ENCODE peak calls at places on chromosome 12, in five cellular contexts. One of them, this sample, is unnamed.
A peak's percentile ranks its signal among the peaks of the same experiment; 100 is the strongest.

GRCh38 chr12:24195063-24195462 is 245.6 kb upstream of the SOX5 start:
- DNase-seq in astrocyte of the cerebellum: no peak
- DNase-seq in fibroblast of mammary gland: no peak
- DNase-seq in GM12864: no peak
- DNase-seq in coronary artery: no peak
- DNase-seq in this sample: no peak

GRCh38 chr12:41223600-41223999 is 35.5 kb downstream of the PDZRN4 start:
- DNase-seq in astrocyte of the cerebellum: no peak
- DNase-seq in fibroblast of mammary gland: no peak
- DNase-seq in GM12864: no peak
- DNase-seq in coronary artery: no peak
- DNase-seq in this sample: no peak

GRCh38 chr12:26369588-26369987 is 174.2 kb downstream of the SSPN start:
- DNase-seq in astrocyte of the cerebellum: peak; percentile 63
- DNase-seq in fibroblast of mammary gland: peak; percentile 94
- DNase-seq in GM12864: no peak
- DNase-seq in coronary artery: no peak
- DNase-seq in this sample: peak; percentile 49

GRCh38 chr12:85829391-85829790 is 6.8 kb downstream of the RASSF9 start:
- DNase-seq in astrocyte of the cerebellum: no peak
- DNase-seq in fibroblast of mammary gland: peak; percentile 66
- DNase-seq in GM12864: no peak
- DNase-seq in coronary artery: no peak
- DNase-seq in this sample: no peak

GRCh38 chr12:20627001-20627588 is 68.0 kb upstream of the SLCO1C1 start:
- DNase-seq in astrocyte of the cerebellum: no peak
- DNase-seq in fibroblast of mammary gland: no peak
- DNase-seq in GM12864: no peak
- DNase-seq in coronary artery: no peak
- DNase-seq in this sample: no peak

GRCh38 chr12:103580026-103580425 is 7.0 kb upstream of the STAB2 start:
- DNase-seq in astrocyte of the cerebellum: no peak
- DNase-seq in fibroblast of mammary gland: no peak
- DNase-seq in GM12864: no peak
- DNase-seq in coronary artery: no peak
- DNase-seq in this sample: no peak

GRCh38 chr12:53676715-53677611 is 1.1 kb upstream of the ATP5MC2 start:
- DNase-seq in astrocyte of the cerebellum: no peak
- DNase-seq in fibroblast of mammary gland: peak; percentile 60
- DNase-seq in GM12864: no peak
- DNase-seq in coronary artery: peak; percentile 84
- DNase-seq in this sample: no peak

GRCh38 chr12:93766802-93767523 is 89.8 kb downstream of the CRADD start:
- DNase-seq in astrocyte of the cerebellum: no peak
- DNase-seq in fibroblast of mammary gland: peak; percentile 86
- DNase-seq in GM12864: no peak
- DNase-seq in coronary artery: no peak
- DNase-seq in this sample: no peak

GRCh38 chr12:78963439-78964222 is 99.1 kb downstream of the SYT1 start:
- DNase-seq in astrocyte of the cerebellum: no peak
- DNase-seq in fibroblast of mammary gland: peak; percentile 26
- DNase-seq in GM12864: no peak
- DNase-seq in coronary artery: no peak
- DNase-seq in this sample: no peak

GRCh38 chr12:110048242-110049027 is at the start of gene C12orf76:
- DNase-seq in astrocyte of the cerebellum: peak; percentile 87
- DNase-seq in fibroblast of mammary gland: peak; percentile 98
- DNase-seq in GM12864: peak; percentile 95
- DNase-seq in coronary artery: peak; percentile 95
- DNase-seq in this sample: peak; percentile 93

GRCh38 chr12:131218291-131219172 is 264.8 kb downstream of the ADGRD1 start:
- DNase-seq in astrocyte of the cerebellum: no peak
- DNase-seq in fibroblast of mammary gland: no peak
- DNase-seq in GM12864: no peak
- DNase-seq in coronary artery: no peak
- DNase-seq in this sample: no peak

GRCh38 chr12:27841392-27841882 is 61.4 kb upstream of the MANSC4 start:
- DNase-seq in astrocyte of the cerebellum: peak; percentile 9
- DNase-seq in fibroblast of mammary gland: no peak
- DNase-seq in GM12864: no peak
- DNase-seq in coronary artery: no peak
- DNase-seq in this sample: no peak

GRCh38 chr12:73106896-73107295 is 834.7 kb downstream of the TRHDE start:
- DNase-seq in astrocyte of the cerebellum: no peak
- DNase-seq in fibroblast of mammary gland: no peak
- DNase-seq in GM12864: no peak
- DNase-seq in coronary artery: no peak
- DNase-seq in this sample: no peak

GRCh38 chr12:51911788-51912711 is 4.7 kb downstream of the ACVRL1 start:
- DNase-seq in astrocyte of the cerebellum: no peak
- DNase-seq in fibroblast of mammary gland: no peak
- DNase-seq in GM12864: no peak
- DNase-seq in coronary artery: no peak
- DNase-seq in this sample: no peak

GRCh38 chr12:6452245-6452731 is 446 bp downstream of the TAPBPL start:
- DNase-seq in astrocyte of the cerebellum: no peak
- DNase-seq in fibroblast of mammary gland: no peak
- DNase-seq in GM12864: no peak
- DNase-seq in coronary artery: no peak
- DNase-seq in this sample: no peak

GRCh38 chr12:42144174-42144423 is 575 bp downstream of the GXYLT1 start:
- DNase-seq in astrocyte of the cerebellum: no peak
- DNase-seq in fibroblast of mammary gland: no peak
- DNase-seq in GM12864: no peak
- DNase-seq in coronary artery: no peak
- DNase-seq in this sample: no peak

GRCh38 chr12:88763536-88764100 is 183.3 kb upstream of the KITLG start:
- DNase-seq in astrocyte of the cerebellum: no peak
- DNase-seq in fibroblast of mammary gland: peak; percentile 8
- DNase-seq in GM12864: no peak
- DNase-seq in coronary artery: no peak
- DNase-seq in this sample: no peak

GRCh38 chr12:99974146-99974545 is 10.6 kb downstream of the ANKS1B start:
- DNase-seq in astrocyte of the cerebellum: no peak
- DNase-seq in fibroblast of mammary gland: no peak
- DNase-seq in GM12864: no peak
- DNase-seq in coronary artery: no peak
- DNase-seq in this sample: no peak

GRCh38 chr12:114993202-114993601 is 309.2 kb upstream of the TBX3 start:
- DNase-seq in astrocyte of the cerebellum: no peak
- DNase-seq in fibroblast of mammary gland: no peak
- DNase-seq in GM12864: no peak
- DNase-seq in coronary artery: no peak
- DNase-seq in this sample: no peak

GRCh38 chr12:57127101-57127709 is 1.1 kb upstream of the LRP1 start:
- DNase-seq in astrocyte of the cerebellum: no peak
- DNase-seq in fibroblast of mammary gland: no peak
- DNase-seq in GM12864: no peak
- DNase-seq in coronary artery: no peak
- DNase-seq in this sample: no peak

GRCh38 chr12:50174971-50175715 is 8.0 kb upstream of the CERS5 start:
- DNase-seq in astrocyte of the cerebellum: peak; percentile 87
- DNase-seq in fibroblast of mammary gland: peak; percentile 84
- DNase-seq in GM12864: no peak
- DNase-seq in coronary artery: no peak
- DNase-seq in this sample: no peak

GRCh38 chr12:11779286-11779685 is 129.8 kb downstream of the ETV6 start:
- DNase-seq in astrocyte of the cerebellum: no peak
- DNase-seq in fibroblast of mammary gland: peak; percentile 78
- DNase-seq in GM12864: no peak
- DNase-seq in coronary artery: no peak
- DNase-seq in this sample: no peak

GRCh38 chr12:62793256-62794217 is 141.4 kb downstream of the PPM1H start:
- DNase-seq in astrocyte of the cerebellum: peak; percentile 93
- DNase-seq in fibroblast of mammary gland: peak; percentile 94
- DNase-seq in GM12864: no peak
- DNase-seq in coronary artery: peak; percentile 81
- DNase-seq in this sample: peak; percentile 97

GRCh38 chr12:110102255-110102654 is 21.9 kb upstream of the IFT81 start:
- DNase-seq in astrocyte of the cerebellum: peak; percentile 19
- DNase-seq in fibroblast of mammary gland: peak; percentile 87
- DNase-seq in GM12864: peak; percentile 43
- DNase-seq in coronary artery: no peak
- DNase-seq in this sample: no peak

GRCh38 chr12:46553266-46553665 is 180.7 kb upstream of the SLC38A2 start:
- DNase-seq in astrocyte of the cerebellum: no peak
- DNase-seq in fibroblast of mammary gland: peak; percentile 90
- DNase-seq in GM12864: no peak
- DNase-seq in coronary artery: no peak
- DNase-seq in this sample: no peak

GRCh38 chr12:42327227-42327590 is 1.2 kb downstream of the PPHLN1 start:
- DNase-seq in astrocyte of the cerebellum: no peak
- DNase-seq in fibroblast of mammary gland: no peak
- DNase-seq in GM12864: no peak
- DNase-seq in coronary artery: no peak
- DNase-seq in this sample: no peak

GRCh38 chr12:39490500-39491276 is 47.8 kb upstream of the KIF21A start:
- DNase-seq in astrocyte of the cerebellum: no peak
- DNase-seq in fibroblast of mammary gland: peak; percentile 96
- DNase-seq in GM12864: no peak
- DNase-seq in coronary artery: no peak
- DNase-seq in this sample: no peak

GRCh38 chr12:101570022-101570421 is 24.7 kb upstream of the MYBPC1 start:
- DNase-seq in astrocyte of the cerebellum: peak; percentile 19
- DNase-seq in fibroblast of mammary gland: peak; percentile 31
- DNase-seq in GM12864: no peak
- DNase-seq in coronary artery: no peak
- DNase-seq in this sample: peak; percentile 7

GRCh38 chr12:93572712-93573551 is 457 bp downstream of the SOCS2 start:
- DNase-seq in astrocyte of the cerebellum: no peak
- DNase-seq in fibroblast of mammary gland: no peak
- DNase-seq in GM12864: no peak
- DNase-seq in coronary artery: peak; percentile 78
- DNase-seq in this sample: no peak

GRCh38 chr12:14514154-14514842 is 53.4 kb downstream of the PLBD1 start:
- DNase-seq in astrocyte of the cerebellum: peak; percentile 5
- DNase-seq in fibroblast of mammary gland: peak; percentile 7
- DNase-seq in GM12864: peak; percentile 24
- DNase-seq in coronary artery: no peak
- DNase-seq in this sample: no peak

GRCh38 chr12:74646831-74647230 is 109.2 kb downstream of the ATXN7L3B start:
- DNase-seq in astrocyte of the cerebellum: peak; percentile 3
- DNase-seq in fibroblast of mammary gland: no peak
- DNase-seq in GM12864: no peak
- DNase-seq in coronary artery: no peak
- DNase-seq in this sample: no peak

GRCh38 chr12:125065753-125066570 is 727 bp downstream of the AACS start:
- DNase-seq in astrocyte of the cerebellum: no peak
- DNase-seq in fibroblast of mammary gland: no peak
- DNase-seq in GM12864: no peak
- DNase-seq in coronary artery: no peak
- DNase-seq in this sample: no peak

GRCh38 chr12:96047621-96048211 is 12.3 kb upstream of the LTA4H start:
- DNase-seq in astrocyte of the cerebellum: peak; percentile 37
- DNase-seq in fibroblast of mammary gland: peak; percentile 83
- DNase-seq in GM12864: peak; percentile 66
- DNase-seq in coronary artery: no peak
- DNase-seq in this sample: peak; percentile 19

GRCh38 chr12:106227641-106228319 is 20.0 kb downstream of the CKAP4 start:
- DNase-seq in astrocyte of the cerebellum: no peak
- DNase-seq in fibroblast of mammary gland: peak; percentile 15
- DNase-seq in GM12864: no peak
- DNase-seq in coronary artery: peak; percentile 68
- DNase-seq in this sample: no peak

GRCh38 chr12:69719336-69720316 is 19.0 kb upstream of the RAB3IP start:
- DNase-seq in astrocyte of the cerebellum: no peak
- DNase-seq in fibroblast of mammary gland: no peak
- DNase-seq in GM12864: no peak
- DNase-seq in coronary artery: no peak
- DNase-seq in this sample: no peak

DNA sequence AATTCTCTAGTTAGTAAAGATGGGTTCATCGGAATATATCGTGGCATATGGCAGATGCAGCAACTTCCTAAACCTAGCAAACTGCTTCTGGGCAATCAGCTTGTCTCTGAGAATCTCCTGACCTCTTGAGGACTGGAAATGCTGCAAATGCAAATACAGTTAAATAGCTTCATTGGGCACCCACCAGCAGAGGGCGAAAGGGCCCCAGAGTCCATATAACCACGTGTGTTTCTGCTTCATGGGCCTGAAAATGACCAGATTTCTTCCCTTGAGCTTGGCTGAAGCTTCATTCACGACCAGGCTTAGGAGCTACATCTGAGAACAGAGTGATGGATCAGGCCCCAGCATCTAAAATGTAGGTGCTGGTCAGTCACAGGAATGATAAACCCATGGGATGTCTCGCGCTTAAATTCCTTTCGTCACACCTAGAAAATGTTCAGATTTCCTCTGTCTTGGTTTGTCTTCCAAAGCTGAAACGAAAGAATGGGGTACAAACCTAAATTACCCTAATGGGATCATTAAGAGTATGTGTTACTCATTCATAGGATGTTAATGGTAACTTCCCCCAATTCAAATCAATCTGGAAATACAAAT is 1482.5 kb upstream of the TMEM132C start:
- DNase-seq in astrocyte of the cerebellum: peak; percentile 2
- DNase-seq in fibroblast of mammary gland: peak; percentile 29
- DNase-seq in GM12864: no peak
- DNase-seq in coronary artery: no peak
- DNase-seq in this sample: no peak
- TF ChIP-seq CTCF in astrocyte of the cerebellum: peak; percentile 60
- TF ChIP-seq CTCF in fibroblast of mammary gland: peak; percentile 43
- TF ChIP-seq CTCF in GM12864: peak; percentile 28
- TF ChIP-seq CTCF in coronary artery: no peak
- TF ChIP-seq CTCF in this sample: peak; percentile 53

GRCh38 chr12:65988596-65988995 is 142.0 kb downstream of the LLPH start:
- DNase-seq in astrocyte of the cerebellum: no peak
- DNase-seq in fibroblast of mammary gland: no peak
- DNase-seq in GM12864: no peak
- DNase-seq in coronary artery: no peak
- DNase-seq in this sample: no peak
- TF ChIP-seq CTCF in astrocyte of the cerebellum: no peak
- TF ChIP-seq CTCF in fibroblast of mammary gland: no peak
- TF ChIP-seq CTCF in GM12864: no peak
- TF ChIP-seq CTCF in coronary artery: no peak
- TF ChIP-seq CTCF in this sample: no peak

GRCh38 chr12:116137318-116137717 is 140.2 kb downstream of the MED13L start:
- DNase-seq in astrocyte of the cerebellum: no peak
- DNase-seq in fibroblast of mammary gland: no peak
- DNase-seq in GM12864: no peak
- DNase-seq in coronary artery: no peak
- DNase-seq in this sample: no peak
- TF ChIP-seq CTCF in astrocyte of the cerebellum: no peak
- TF ChIP-seq CTCF in fibroblast of mammary gland: no peak
- TF ChIP-seq CTCF in GM12864: no peak
- TF ChIP-seq CTCF in coronary artery: no peak
- TF ChIP-seq CTCF in this sample: no peak

GRCh38 chr12:45464699-45465098 is 248.8 kb downstream of the ANO6 start:
- DNase-seq in astrocyte of the cerebellum: no peak
- DNase-seq in fibroblast of mammary gland: no peak
- DNase-seq in GM12864: no peak
- DNase-seq in coronary artery: no peak
- DNase-seq in this sample: no peak
- TF ChIP-seq CTCF in astrocyte of the cerebellum: peak; percentile 18
- TF ChIP-seq CTCF in fibroblast of mammary gland: peak; percentile 2
- TF ChIP-seq CTCF in GM12864: no peak
- TF ChIP-seq CTCF in coronary artery: no peak
- TF ChIP-seq CTCF in this sample: no peak

This sample was measured in AG09319.